ENCODE peak calls at places on chromosomes 2 and 18, in ten cellular contexts. V is esophagus muscularis mucosa, E is heart right ventricle, R is IMR-90, Z is fibroblast of the aortic adventitia, G is cardiac fibroblast, W is kidney, I is bronchial epithelial cell, O is hepatocyte, F is K562. B is an unnamed sample.

GRCh38 chr2:169834401-169834800 is 7.1 kb downstream of the UBR3 start:
- DNase-seq in R (no peak), F (no peak), W (no peak), V (no peak), I (no peak), O (no peak), Z (no peak), G (no peak), E (no peak), B (no peak)

GRCh38 chr2:74530239-74531161 is 767 bp downstream of the HTRA2 start:
- DNase-seq in R (peak), E (no peak), V (no peak), Z (peak), I (no peak), O (peak), G (peak), W (peak), F (peak), B (no peak)

GRCh38 chr2:172299741-172300140 is 127.6 kb upstream of the ITGA6 start:
- DNase-seq in Z (peak), W (no peak), G (peak), V (no peak), O (no peak), F (no peak), R (peak), I (peak), E (no peak), B (no peak)

GRCh38 chr2:3316456-3317276 is 61.0 kb downstream of the EIPR1 start:
- DNase-seq in R (no peak), G (no peak), W (peak), O (no peak), F (no peak), E (no peak), Z (no peak), I (no peak), V (no peak), B (no peak)

GRCh38 chr2:60094450-60094929 is 459.0 kb downstream of the BCL11A start:
- DNase-seq in R (no peak), G (no peak), E (peak), Z (no peak), F (no peak), O (peak), V (no peak), W (no peak), I (no peak), B (no peak)

GRCh38 chr2:151482310-151482709 is 72.6 kb downstream of the RIF1 start:
- DNase-seq in I (no peak), F (no peak), G (no peak), W (no peak), V (no peak), O (no peak), E (no peak), R (no peak), Z (no peak), B (no peak)

GRCh38 chr2:61634512-61634911 is 96.4 kb upstream of the XPO1 start:
- DNase-seq in R (no peak), V (no peak), Z (no peak), O (no peak), E (no peak), F (no peak), W (no peak), I (no peak), G (no peak), B (no peak)

GRCh38 chr2:109558076-109558882 is 55.5 kb downstream of the SEPTIN10 start:
- DNase-seq in G (peak), O (peak), Z (peak), W (no peak), R (peak), V (no peak), F (no peak), I (peak), E (no peak), B (peak)

GRCh38 chr2:185802926-185803325 is 64.3 kb downstream of the FSIP2 start:
- DNase-seq in Z (no peak), G (no peak), I (no peak), O (no peak), R (no peak), E (no peak), W (no peak), F (no peak), V (no peak), B (no peak)

GRCh38 chr2:209556354-209556961 is 132.6 kb downstream of the MAP2 start:
- DNase-seq in E (peak), G (peak), F (no peak), V (no peak), O (peak), W (no peak), Z (peak), R (peak), I (peak), B (peak)

GRCh38 chr18:31957728-31958127 is 14.8 kb upstream of the TRAPPC8 start:
- DNase-seq in R (no peak), E (no peak), F (no peak), V (no peak), I (no peak), G (no peak), O (no peak), W (no peak), Z (no peak), B (no peak)

GRCh38 chr2:46876741-46877384 is 38.7 kb downstream of the MCFD2 start:
- DNase-seq in O (peak), F (peak), R (peak), E (peak), I (peak), G (peak), V (no peak), Z (peak), W (no peak), B (peak)

GRCh38 chr18:24220318-24220688 is 81.4 kb downstream of the CABYR start:
- DNase-seq in O (no peak), V (no peak), R (no peak), W (no peak), E (no peak), I (no peak), G (no peak), F (no peak), Z (no peak), B (no peak)

GRCh38 chr2:237497009-237497819 is 10.2 kb downstream of the MLPH start:
- DNase-seq in F (no peak), G (peak), R (no peak), I (no peak), V (no peak), W (peak), O (no peak), E (no peak), Z (peak), B (no peak)

GRCh38 chr2:85131116-85131515 is 2.1 kb upstream of the TCF7L1 start:
- DNase-seq in R (peak), O (peak), E (peak), V (no peak), F (no peak), G (peak), Z (peak), W (no peak), I (no peak), B (no peak)

GRCh38 chr2:222738759-222739292 is 67.4 kb downstream of the MOGAT1 start:
- DNase-seq in F (peak), E (no peak), I (no peak), W (no peak), V (no peak), Z (no peak), R (no peak), G (no peak), O (no peak), B (no peak)

GRCh38 chr18:35418610-35419009 is 41.5 kb upstream of the ZNF396 start:
- DNase-seq in R (no peak), I (no peak), Z (no peak), W (no peak), V (no peak), G (no peak), E (no peak), O (no peak), F (no peak), B (no peak)

GRCh38 chr18:58321986-58322385 is 278.0 kb downstream of the NEDD4L start:
- DNase-seq in Z (peak), O (peak), E (peak), F (peak), R (peak), I (peak), G (peak), V (no peak), W (no peak), B (peak)

GRCh38 chr2:134244587-134244986 is 9.3 kb upstream of the MGAT5 start:
- DNase-seq in E (no peak), G (no peak), R (no peak), V (no peak), I (peak), W (no peak), F (no peak), Z (no peak), O (no peak), B (no peak)

GRCh38 chr2:125405816-125406215 is 1250.1 kb upstream of the GYPC start:
- DNase-seq in E (no peak), R (peak), W (no peak), I (peak), F (no peak), G (peak), Z (peak), V (no peak), O (peak), B (peak)

GRCh38 chr2:115174651-115175050 is 732.2 kb downstream of the DPP10 start:
- DNase-seq in W (no peak), I (no peak), R (no peak), Z (no peak), E (no peak), G (no peak), V (no peak), F (no peak), O (no peak), B (no peak)

GRCh38 chr18:10215444-10215843 is 239.0 kb upstream of the APCDD1 start:
- DNase-seq in V (peak), E (no peak), R (no peak), Z (no peak), F (no peak), W (no peak), G (no peak), O (no peak), I (no peak), B (no peak)

GRCh38 chr2:219701847-219702634 is 74.6 kb downstream of the SLC4A3 start:
- DNase-seq in G (peak), I (no peak), R (peak), V (no peak), F (no peak), W (no peak), O (no peak), Z (peak), E (peak), B (no peak)

GRCh38 chr2:215919624-215920243 is 93.6 kb downstream of the MREG start:
- DNase-seq in G (no peak), E (no peak), R (no peak), V (no peak), F (no peak), I (no peak), Z (no peak), O (no peak), W (no peak), B (no peak)

GRCh38 chr18:44149706-44150105 is 531.0 kb upstream of the SETBP1 start:
- DNase-seq in Z (peak), I (peak), W (no peak), V (no peak), G (peak), E (no peak), O (peak), F (no peak), R (peak), B (peak)

GRCh38 chr2:25276569-25277465 is 64.9 kb downstream of the DNMT3A start:
- DNase-seq in O (peak), V (no peak), W (peak), G (peak), Z (no peak), I (no peak), F (peak), E (peak), R (no peak), B (peak)

GRCh38 chr2:150120271-150120950 is 367.1 kb downstream of the RND3 start:
- DNase-seq in R (no peak), W (no peak), F (no peak), E (no peak), G (no peak), Z (no peak), I (no peak), O (no peak), V (no peak), B (no peak)
- H3K4me3 ChIP-seq in R (no peak), W (no peak), F (no peak), E (no peak), G (no peak), Z (no peak), I (no peak), O (no peak), V (no peak), B (no peak)

GRCh38 chr2:31675485-31675901 is 94.8 kb upstream of the SRD5A2 start:
- DNase-seq in R (no peak), I (no peak), W (no peak), G (no peak), E (no peak), F (no peak), O (no peak), V (no peak), Z (no peak), B (no peak)
- TF ChIP-seq CTCF in R (no peak), I (no peak), W (no peak), G (no peak), E (no peak), F (peak), O (no peak), V (no peak), Z (no peak), B (no peak)

DNA sequence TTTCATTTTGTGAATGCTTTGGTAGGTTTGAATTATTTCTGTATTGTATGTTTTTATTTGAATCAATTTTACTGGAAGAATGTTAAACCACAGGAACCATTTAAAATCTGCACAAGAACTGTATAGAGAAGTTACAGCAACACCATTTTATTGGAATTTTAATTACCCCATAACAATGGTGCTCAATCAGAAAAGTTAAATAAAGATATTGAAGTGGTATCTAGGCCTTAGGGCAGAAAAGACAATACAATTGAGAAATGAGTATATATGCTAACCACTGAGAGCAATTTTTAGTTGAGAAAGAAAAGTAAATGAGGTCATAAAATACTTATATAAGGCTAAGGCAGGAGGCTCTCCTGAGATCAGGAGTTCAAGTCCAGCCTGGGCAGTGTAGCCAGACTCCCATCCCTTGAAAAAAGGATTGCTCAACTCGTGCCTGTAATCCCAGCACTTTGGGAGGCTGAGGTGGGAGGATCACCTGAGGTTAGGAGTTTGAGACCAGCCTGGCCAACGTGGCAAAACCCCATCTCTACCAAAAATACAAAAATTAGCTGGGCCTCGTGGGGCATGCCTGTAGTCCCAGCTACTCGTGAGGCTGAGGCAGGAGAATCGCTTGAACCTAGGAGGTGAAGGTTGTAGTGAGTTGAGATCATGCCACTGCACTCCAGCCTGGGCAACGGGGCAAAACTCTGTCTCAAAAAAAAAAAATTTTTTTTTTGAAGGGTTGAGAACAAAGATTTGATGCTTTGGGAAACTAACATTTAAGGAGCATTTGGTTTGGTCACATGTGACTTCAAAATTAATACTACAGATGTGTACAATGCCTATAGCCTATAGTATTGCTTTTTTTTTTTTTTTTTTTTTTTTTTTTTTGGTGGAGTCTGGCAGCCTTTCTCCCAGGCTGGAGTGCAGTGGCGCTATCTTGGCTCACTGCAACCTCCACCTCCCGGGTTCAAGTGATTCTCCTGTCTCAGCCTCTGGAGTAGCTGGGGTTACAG is 212.9 kb upstream of the STON1 start:
- DNase-seq in W (no peak), F (no peak), G (no peak), I (no peak), O (no peak), E (no peak), R (no peak), V (no peak), Z (no peak), B (no peak)
- H3K4me3 ChIP-seq in W (no peak), F (peak), G (no peak), I (no peak), O (no peak), E (no peak), R (no peak), V (no peak), Z (no peak), B (no peak)

GRCh38 chr18:77146249-77147080 is 13.9 kb upstream of the MBP start:
- DNase-seq in F (no peak), O (no peak), R (no peak), E (no peak), G (no peak), I (peak), V (no peak), Z (no peak), W (no peak), B (no peak)

GRCh38 chr18:77145364-77145901 is 12.8 kb upstream of the MBP start:
- DNase-seq in W (no peak), G (no peak), E (no peak), O (no peak), R (no peak), I (no peak), F (no peak), Z (no peak), V (no peak), B (no peak)

GRCh38 chr18:77144451-77145118 is 12.0 kb upstream of the MBP start:
- DNase-seq in R (no peak), Z (no peak), W (no peak), F (no peak), V (no peak), E (no peak), O (no peak), I (no peak), G (no peak), B (no peak)

GRCh38 chr18:77148289-77148688 is 15.7 kb upstream of the MBP start:
- DNase-seq in E (no peak), O (no peak), W (no peak), Z (no peak), V (no peak), G (no peak), F (no peak), I (no peak), R (no peak), B (no peak)

GRCh38 chr18:77147418-77147852 is 14.9 kb upstream of the MBP start:
- DNase-seq in F (no peak), I (peak), V (no peak), O (no peak), R (peak), W (no peak), E (no peak), Z (peak), G (peak), B (peak)
- TF ChIP-seq CTCF in F (no peak), I (no peak), V (no peak), O (no peak), R (no peak), W (no peak), E (no peak), Z (no peak), G (no peak), B (no peak)

GRCh38 chr2:64605991-64606494 is 47.7 kb downstream of the SERTAD2 start:
- DNase-seq in E (no peak), R (no peak), O (no peak), G (no peak), F (no peak), I (no peak), V (peak), W (no peak), Z (no peak), B (no peak)

GRCh38 chr2:64608867-64609228 is 44.9 kb downstream of the SERTAD2 start:
- DNase-seq in V (no peak), G (no peak), I (no peak), O (no peak), R (no peak), W (peak), Z (no peak), F (no peak), E (no peak), B (no peak)

GRCh38 chr2:64607381-64607780 is 46.3 kb downstream of the SERTAD2 start:
- DNase-seq in R (no peak), E (no peak), Z (no peak), F (no peak), I (no peak), O (no peak), W (no peak), V (peak), G (no peak), B (no peak)

GRCh38 chr2:64604929-64605550 is 48.7 kb downstream of the SERTAD2 start:
- DNase-seq in G (peak), V (peak), R (peak), O (peak), E (no peak), W (no peak), Z (peak), F (no peak), I (peak), B (peak)

DNA sequence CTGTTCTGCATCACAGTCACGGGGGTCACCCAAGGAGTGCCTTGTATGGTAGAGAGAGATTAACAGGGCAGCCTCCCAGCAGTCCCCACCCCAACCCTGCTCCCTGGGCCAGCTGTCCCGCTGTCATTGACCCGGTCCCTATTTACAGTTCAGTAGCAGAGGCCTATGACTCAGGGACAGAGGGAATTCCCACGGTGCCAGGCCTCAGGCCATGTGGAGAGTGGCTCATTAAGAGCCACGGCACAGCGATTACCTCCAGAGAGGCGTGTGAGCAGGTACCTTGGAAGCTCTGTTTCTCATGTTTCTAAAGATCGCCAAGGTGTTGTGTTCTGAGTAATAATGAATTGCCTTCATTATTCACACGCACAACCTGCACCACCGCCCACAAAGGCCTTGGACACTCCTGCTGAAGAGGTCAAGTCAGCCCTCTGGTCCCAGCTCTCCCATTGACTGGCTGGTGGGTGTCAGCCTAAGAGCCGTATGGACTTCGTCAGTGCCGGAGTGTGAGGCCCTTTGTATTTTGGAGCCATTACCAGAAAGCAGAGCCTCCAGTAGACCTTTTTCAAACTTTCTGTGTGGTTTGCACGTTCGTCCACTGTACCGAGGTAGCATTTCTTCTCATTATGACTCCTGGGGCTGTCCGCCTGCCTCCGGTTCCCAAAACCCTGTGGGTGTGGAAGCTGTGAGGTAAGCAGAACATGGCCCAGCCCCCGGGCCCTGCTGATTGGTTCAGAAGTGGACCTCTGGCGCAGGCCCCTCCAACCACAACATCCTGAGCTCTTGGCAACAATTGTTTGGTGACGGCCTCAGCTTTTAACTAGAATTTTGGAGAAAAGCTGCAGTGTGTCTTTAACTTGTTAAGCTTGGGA is 47.0 kb downstream of the SERTAD2 start:
- DNase-seq in R (no peak), G (peak), F (peak), W (peak), I (peak), E (peak), O (peak), Z (peak), V (peak), B (peak)
- H3K4me3 ChIP-seq in R (no peak), G (no peak), F (peak), W (no peak), I (no peak), E (no peak), O (no peak), Z (peak), V (peak), B (no peak)

DNA sequence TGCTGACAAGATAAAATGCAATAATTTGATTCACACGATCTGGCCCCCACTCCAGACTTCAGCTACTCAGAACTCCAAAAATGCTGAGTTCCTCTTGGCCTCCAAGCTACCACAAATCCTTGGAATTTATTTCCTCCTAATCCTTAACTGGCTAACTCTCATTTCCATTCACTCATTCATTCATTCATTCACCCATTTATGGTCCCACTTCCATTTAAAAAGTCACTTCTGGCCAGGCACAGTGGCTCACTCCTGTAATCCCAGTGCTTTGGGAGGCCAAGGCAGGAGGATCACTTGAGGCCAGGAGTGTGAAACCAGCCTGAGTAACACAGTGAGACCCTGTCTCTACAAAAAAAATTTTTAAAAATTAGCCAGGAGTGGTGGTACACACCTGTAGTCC is 12.5 kb downstream of the SOS1 start:
- DNase-seq in V (no peak), W (no peak), G (no peak), O (no peak), E (no peak), I (no peak), F (no peak), R (no peak), Z (no peak), B (no peak)
- TF ChIP-seq CTCF in V (no peak), W (no peak), G (no peak), O (no peak), E (no peak), I (no peak), F (no peak), R (no peak), Z (no peak), B (no peak)